ENCODE peak calls at places on chromosomes 7 and 10, in eight cellular contexts. A, H, N, B, Z, T, V and J are unnamed samples.

GRCh38 chr7:124429923-124430322 is 335.7 kb downstream of the GPR37 start:
- DNase-seq in A (no peak), H (no peak), N (no peak), B (no peak), Z (no peak), T (no peak), V (peak; percentile 21), J (no peak)

GRCh38 chr7:117273325-117274292 is 49.2 kb downstream of the WNT2 start:
- DNase-seq in A (no peak), H (no peak), N (no peak), B (no peak), Z (no peak), T (no peak), V (peak; percentile 63), J (no peak)

GRCh38 chr10:129808092-129808983 is 155.7 kb downstream of the EBF3 start:
- DNase-seq in A (no peak), H (no peak), N (no peak), B (no peak), Z (no peak), T (no peak), V (no peak), J (no peak)

GRCh38 chr7:78055579-78055978 is 257.0 kb downstream of the PHTF2 start:
- DNase-seq in A (no peak), H (no peak), N (no peak), B (no peak), Z (no peak), T (no peak), V (no peak), J (no peak)

GRCh38 chr7:66182920-66183319 is 22.2 kb upstream of the TPST1 start:
- DNase-seq in A (no peak), H (no peak), N (no peak), B (no peak), Z (no peak), T (no peak), V (no peak), J (no peak)

GRCh38 chr10:113621799-113622198 is 42.0 kb downstream of the NRAP start:
- DNase-seq in A (no peak), H (no peak), N (no peak), B (no peak), Z (no peak), T (no peak), V (no peak), J (no peak)

GRCh38 chr7:90165724-90166123 is 11.5 kb downstream of the STEAP1 start:
- DNase-seq in A (no peak), H (no peak), N (no peak), B (no peak), Z (no peak), T (no peak), V (no peak), J (no peak)

GRCh38 chr7:7228472-7228871 is 46.1 kb downstream of the C1GALT1 start:
- DNase-seq in A (no peak), H (no peak), N (no peak), B (no peak), Z (no peak), T (no peak), V (no peak), J (no peak)

GRCh38 chr7:45007571-45008328 is 7.7 kb downstream of the CCM2 start:
- DNase-seq in A (no peak), H (no peak), N (no peak), B (no peak), Z (no peak), T (no peak), V (no peak), J (no peak)

GRCh38 chr10:4174197-4174596 is 389.2 kb upstream of the KLF6 start:
- DNase-seq in A (no peak), H (no peak), N (peak; percentile 48), B (no peak), Z (no peak), T (no peak), V (no peak), J (no peak)

GRCh38 chr10:30818854-30819253 is 189.3 kb upstream of the LYZL2 start:
- DNase-seq in A (no peak), H (no peak), N (peak; percentile 49), B (no peak), Z (no peak), T (no peak), V (no peak), J (no peak)

GRCh38 chr10:76303682-76304316 is 872.4 kb downstream of the LRMDA start:
- DNase-seq in A (peak; percentile 75), H (peak; percentile 52), N (peak; percentile 76), B (no peak), Z (no peak), T (no peak), V (peak; percentile 80), J (no peak)

GRCh38 chr7:116195451-116195850 is 14.9 kb upstream of the TES start:
- DNase-seq in A (no peak), H (no peak), N (no peak), B (no peak), Z (no peak), T (no peak), V (no peak), J (no peak)

GRCh38 chr7:150806863-150807262 is 6.3 kb downstream of the TMEM176A start:
- DNase-seq in A (no peak), H (no peak), N (peak; percentile 44), B (no peak), Z (no peak), T (no peak), V (no peak), J (no peak)

GRCh38 chr10:31745612-31746376 is 182.8 kb downstream of the ARHGAP12 start:
- DNase-seq in A (no peak), H (peak; percentile 12), N (no peak), B (no peak), Z (no peak), T (no peak), V (peak; percentile 7), J (no peak)

GRCh38 chr7:155488483-155489127 is 30.7 kb downstream of the EN2 start:
- DNase-seq in A (no peak), H (no peak), N (no peak), B (no peak), Z (no peak), T (no peak), V (no peak), J (no peak)

GRCh38 chr7:131753620-131754222 is 197.3 kb upstream of the PODXL start:
- DNase-seq in A (no peak), H (no peak), N (peak; percentile 66), B (no peak), Z (no peak), T (no peak), V (no peak), J (peak; percentile 40)

GRCh38 chr7:28301148-28301641 is 111.1 kb upstream of the CREB5 start:
- DNase-seq in A (peak; percentile 62), H (peak; percentile 89), N (no peak), B (no peak), Z (no peak), T (no peak), V (no peak), J (no peak)

GRCh38 chr10:123445336-123445735 is 220.8 kb upstream of the GPR26 start:
- DNase-seq in A (no peak), H (no peak), N (no peak), B (no peak), Z (no peak), T (no peak), V (no peak), J (no peak)

GRCh38 chr10:8563478-8563877 is 509.0 kb downstream of the GATA3 start:
- DNase-seq in A (no peak), H (no peak), N (no peak), B (no peak), Z (no peak), T (no peak), V (no peak), J (no peak)

GRCh38 chr7:14837216-14837615 is 65.3 kb downstream of the DGKB start:
- DNase-seq in A (no peak), H (no peak), N (no peak), B (no peak), Z (no peak), T (no peak), V (peak; percentile 44), J (no peak)

GRCh38 chr7:77479536-77480088 is 57.5 kb upstream of the PTPN12 start:
- DNase-seq in A (no peak), H (no peak), N (peak; percentile 23), B (no peak), Z (no peak), T (no peak), V (no peak), J (no peak)

GRCh38 chr7:460374-461117 is 59.1 kb downstream of the PDGFA start:
- DNase-seq in A (no peak), H (no peak), N (peak; percentile 79), B (no peak), Z (no peak), T (no peak), V (no peak), J (no peak)

GRCh38 chr7:130486114-130486962 is 5.5 kb upstream of the MEST start:
- DNase-seq in A (no peak), H (peak; percentile 95), N (peak; percentile 96), B (peak; percentile 73), Z (no peak), T (no peak), V (no peak), J (peak; percentile 58)

GRCh38 chr10:22604314-22605091 is 109.9 kb downstream of the PIP4K2A start:
- DNase-seq in A (no peak), H (no peak), N (no peak), B (no peak), Z (no peak), T (no peak), V (no peak), J (no peak)

GRCh38 chr10:4812952-4813351 is 13.1 kb upstream of the AKR1E2 start:
- DNase-seq in A (no peak), H (no peak), N (no peak), B (no peak), Z (no peak), T (no peak), V (no peak), J (no peak)

GRCh38 chr10:47238331-47239095 is 61.5 kb upstream of the GDF10 start:
- DNase-seq in A (no peak), H (no peak), N (no peak), B (no peak), Z (no peak), T (no peak), V (no peak), J (no peak)

GRCh38 chr7:157432957-157433576 is 96.3 kb downstream of the DNAJB6 start:
- DNase-seq in A (no peak), H (peak; percentile 42), N (peak; percentile 76), B (peak; percentile 27), Z (no peak), T (no peak), V (peak; percentile 52), J (peak; percentile 65)

GRCh38 chr7:89731751-89732150 is 422.5 kb upstream of the STEAP1 start:
- DNase-seq in A (no peak), H (no peak), N (no peak), B (no peak), Z (no peak), T (no peak), V (no peak), J (no peak)

GRCh38 chr10:22086730-22087364 is 83.3 kb upstream of the DNAJC1 start:
- DNase-seq in A (peak; percentile 84), H (peak; percentile 75), N (peak; percentile 69), B (no peak), Z (no peak), T (no peak), V (peak; percentile 74), J (peak; percentile 31)

GRCh38 chr10:34171957-34172527 is 643.1 kb downstream of the PARD3 start:
- DNase-seq in A (no peak), H (no peak), N (no peak), B (no peak), Z (no peak), T (no peak), V (no peak), J (no peak)